ENCODE peak calls at places on chromosomes 12 and 14, in ten cellular contexts. A is ovary, K is stomach, D is fibroblast of lung, Z is GM06990, H is lower lobe of right lung, T is Caco-2, I is K562, L is GM12878, P is ascending aorta. J is an unnamed sample. For H3K36me3, the result is how much of the 10 kb centered on the place peaks cover.

GRCh38 chr14:76920572-76921175 is 94.5 kb downstream of the LRRC74A start:
- DNase-seq in A (peak), K (no peak), D (peak), Z (no peak), H (no peak), T (no peak), I (no peak), L (no peak), P (no peak), J (peak)

GRCh38 chr12:43208627-43209026 is 343.4 kb downstream of the ADAMTS20 start:
- DNase-seq in A (no peak), K (no peak), D (peak), Z (no peak), H (no peak), T (no peak), I (no peak), L (no peak), P (no peak), J (no peak)

GRCh38 chr14:56650977-56651376 is 71.4 kb downstream of the TMEM260 start:
- DNase-seq in A (no peak), K (no peak), D (no peak), Z (no peak), H (no peak), T (no peak), I (no peak), L (no peak), P (no peak), J (no peak)

GRCh38 chr14:67622675-67623074 is 3.0 kb downstream of the ARG2 start:
- DNase-seq in A (no peak), K (no peak), D (peak), Z (no peak), H (no peak), T (peak), I (peak), L (no peak), P (peak), J (peak)

GRCh38 chr12:62190081-62190480 is 70.1 kb upstream of the USP15 start:
- DNase-seq in A (no peak), K (no peak), D (no peak), Z (no peak), H (no peak), T (no peak), I (no peak), L (no peak), P (no peak), J (no peak)

GRCh38 chr12:77940011-77940423 is 109.3 kb downstream of the NAV3 start:
- DNase-seq in A (no peak), K (no peak), D (peak), Z (no peak), H (no peak), T (peak), I (no peak), L (no peak), P (no peak), J (peak)

GRCh38 chr12:15208140-15208539 is 13.1 kb downstream of the RERG start:
- DNase-seq in A (no peak), K (no peak), D (no peak), Z (no peak), H (no peak), T (peak), I (no peak), L (no peak), P (no peak), J (peak)

GRCh38 chr14:101926085-101926484 is 38.3 kb upstream of the DYNC1H1 start:
- DNase-seq in A (no peak), K (no peak), D (no peak), Z (no peak), H (no peak), T (no peak), I (peak), L (no peak), P (no peak), J (no peak)

GRCh38 chr14:101980700-101981099 is 16.3 kb downstream of the DYNC1H1 start:
- DNase-seq in A (no peak), K (peak), D (peak), Z (peak), H (no peak), T (no peak), I (no peak), L (peak), P (peak), J (no peak)

GRCh38 chr12:124686001-124686884 is 118.8 kb upstream of the NCOR2 start:
- DNase-seq in A (no peak), K (no peak), D (peak), Z (no peak), H (no peak), T (no peak), I (peak), L (no peak), P (no peak), J (no peak)

GRCh38 chr12:47082963-47083621 is 3.3 kb upstream of the AMIGO2 start:
- DNase-seq in A (no peak), K (no peak), D (peak), Z (no peak), H (no peak), T (peak), I (peak), L (no peak), P (no peak), J (peak)

GRCh38 chr12:100877776-100878175 is 83.2 kb downstream of the ANO4 start:
- DNase-seq in A (no peak), K (no peak), D (no peak), Z (no peak), H (no peak), T (no peak), I (no peak), L (no peak), P (no peak), J (no peak)

GRCh38 chr14:98708555-98708954 is 563.4 kb downstream of the BCL11B start:
- DNase-seq in A (no peak), K (no peak), D (no peak), Z (no peak), H (no peak), T (no peak), I (no peak), L (no peak), P (no peak), J (no peak)

GRCh38 chr12:51339750-51340149 is 6.7 kb downstream of the CELA1 start:
- DNase-seq in A (no peak), K (no peak), D (no peak), Z (no peak), H (no peak), T (no peak), I (no peak), L (no peak), P (no peak), J (no peak)

GRCh38 chr12:59733200-59733599 is 137.4 kb downstream of the SLC16A7 start:
- DNase-seq in A (no peak), K (no peak), D (no peak), Z (no peak), H (no peak), T (no peak), I (no peak), L (no peak), P (no peak), J (no peak)

GRCh38 chr14:75090353-75090752 is 20.9 kb downstream of the ZC2HC1C start:
- DNase-seq in A (no peak), K (no peak), D (no peak), Z (no peak), H (no peak), T (no peak), I (no peak), L (no peak), P (no peak), J (no peak)

GRCh38 chr14:68638056-68638816 is 154.6 kb downstream of the ZFP36L1 start:
- DNase-seq in A (no peak), K (no peak), D (no peak), Z (no peak), H (no peak), T (peak), I (no peak), L (no peak), P (no peak), J (no peak)

GRCh38 chr14:77516111-77516510 is 17.5 kb upstream of the ISM2 start:
- DNase-seq in A (no peak), K (no peak), D (peak), Z (no peak), H (no peak), T (no peak), I (no peak), L (no peak), P (no peak), J (no peak)

GRCh38 chr12:4241592-4241991 is 32.0 kb upstream of the CCND2 start:
- DNase-seq in A (no peak), K (no peak), D (no peak), Z (no peak), H (no peak), T (no peak), I (no peak), L (no peak), P (no peak), J (no peak)

GRCh38 chr12:26271889-26272492 is 76.6 kb downstream of the SSPN start:
- DNase-seq in A (peak), K (peak), D (peak), Z (peak), H (peak), T (no peak), I (no peak), L (peak), P (peak), J (peak)

GRCh38 chr14:45939572-45939971 is 686.6 kb upstream of the MIS18BP1 start:
- DNase-seq in A (no peak), K (no peak), D (no peak), Z (no peak), H (no peak), T (no peak), I (no peak), L (no peak), P (no peak), J (no peak)

GRCh38 chr14:35712466-35712865 is 96.6 kb downstream of the RALGAPA1 start:
- DNase-seq in A (no peak), K (no peak), D (no peak), Z (no peak), H (no peak), T (no peak), I (no peak), L (no peak), P (no peak), J (no peak)

GRCh38 chr12:68175566-68176033 is 16.1 kb upstream of the IFNG start:
- DNase-seq in A (no peak), K (no peak), D (no peak), Z (peak), H (no peak), T (no peak), I (no peak), L (peak), P (no peak), J (no peak)

GRCh38 chr12:117100251-117100650 is 1.0 kb upstream of the TESC start:
- DNase-seq in A (no peak), K (no peak), D (no peak), Z (no peak), H (no peak), T (peak), I (peak), L (no peak), P (no peak), J (peak)

GRCh38 chr12:102992297-102992696 is 34.8 kb downstream of the ASCL1 start:
- DNase-seq in A (no peak), K (no peak), D (no peak), Z (no peak), H (no peak), T (peak), I (no peak), L (peak), P (no peak), J (no peak)

GRCh38 chr12:62785941-62786559 is 148.9 kb downstream of the PPM1H start:
- DNase-seq in A (no peak), K (no peak), D (peak), Z (no peak), H (no peak), T (no peak), I (no peak), L (no peak), P (no peak), J (peak)

GRCh38 chr14:95545769-95546168 is 10.9 kb downstream of the GLRX5 start:
- DNase-seq in A (no peak), K (no peak), D (peak), Z (no peak), H (no peak), T (no peak), I (peak), L (no peak), P (no peak), J (no peak)

GRCh38 chr12:123531091-123531490 is 2.4 kb downstream of the RILPL1 start:
- DNase-seq in A (no peak), K (no peak), D (no peak), Z (no peak), H (no peak), T (no peak), I (no peak), L (no peak), P (no peak), J (no peak)

GRCh38 chr14:70721542-70721941 is 79.8 kb downstream of the TTC9 start:
- DNase-seq in A (no peak), K (no peak), D (peak), Z (no peak), H (no peak), T (no peak), I (no peak), L (no peak), P (no peak), J (no peak)

GRCh38 chr12:87317302-87317701 is 711.9 kb downstream of the C12orf50 start:
- DNase-seq in A (no peak), K (no peak), D (peak), Z (no peak), H (no peak), T (no peak), I (no peak), L (no peak), P (no peak), J (no peak)

GRCh38 chr14:81561084-81561775 is 27.6 kb upstream of the SEL1L start:
- DNase-seq in A (no peak), K (no peak), D (no peak), Z (no peak), H (no peak), T (no peak), I (no peak), L (no peak), P (no peak), J (no peak)

GRCh38 chr14:64298773-64299172 is 4.6 kb upstream of the ESR2 start:
- DNase-seq in A (no peak), K (no peak), D (no peak), Z (no peak), H (no peak), T (no peak), I (no peak), L (no peak), P (no peak), J (no peak)

GRCh38 chr14:65846469-65846868 is 433.9 kb downstream of the FUT8 start:
- DNase-seq in A (no peak), K (no peak), D (no peak), Z (no peak), H (no peak), T (no peak), I (no peak), L (no peak), P (no peak), J (no peak)

GRCh38 chr14:64974563-64974962 is 2.4 kb upstream of the RAB15 start:
- DNase-seq in A (no peak), K (no peak), D (no peak), Z (no peak), H (no peak), T (no peak), I (no peak), L (no peak), P (no peak), J (no peak)

GRCh38 chr12:113190761-113191160 is 5.2 kb downstream of the RITA1 start:
- DNase-seq in A (no peak), K (no peak), D (peak), Z (no peak), H (no peak), T (peak), I (peak), L (no peak), P (no peak), J (peak)

GRCh38 chr14:93085916-93086315 is 29.8 kb downstream of the ITPK1 start:
- DNase-seq in A (no peak), K (no peak), D (peak), Z (no peak), H (no peak), T (no peak), I (peak), L (no peak), P (no peak), J (peak)

GRCh38 chr12:62928632-62929031 is 6.3 kb downstream of the PPM1H start:
- DNase-seq in A (no peak), K (no peak), D (no peak), Z (no peak), H (no peak), T (peak), I (no peak), L (no peak), P (no peak), J (no peak)

GRCh38 chr12:19209636-19210035 is 80.1 kb downstream of the PLEKHA5 start:
- DNase-seq in A (no peak), K (no peak), D (no peak), Z (no peak), H (no peak), T (no peak), I (no peak), L (no peak), P (no peak), J (no peak)

GRCh38 chr12:92538970-92539749 is 163.6 kb upstream of the PLEKHG7 start:
- DNase-seq in A (no peak), K (no peak), D (peak), Z (peak), H (no peak), T (no peak), I (peak), L (peak), P (no peak), J (peak)

DNA sequence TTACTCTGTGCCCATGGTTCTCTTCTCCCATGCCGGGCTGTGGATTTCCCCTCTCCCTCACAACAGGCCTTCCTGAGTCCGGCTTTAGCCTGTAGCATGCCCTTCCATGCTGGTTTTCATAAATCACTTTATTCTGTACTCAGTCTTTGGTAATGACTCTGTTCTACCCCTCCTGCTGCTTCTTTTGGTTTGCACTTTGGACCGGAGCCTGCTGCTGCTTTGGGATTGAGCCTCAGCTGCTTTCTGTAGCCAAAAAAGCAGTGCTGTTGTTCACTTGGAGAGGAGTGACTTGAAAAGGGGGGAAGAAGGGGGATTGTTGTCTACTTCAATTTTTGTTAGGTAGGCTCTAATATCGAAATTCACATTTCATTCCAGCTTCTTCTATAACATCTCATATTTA is 8.5 kb upstream of the SLC6A13 start:
- DNase-seq in A (peak), K (no peak), D (no peak), Z (no peak), H (no peak), T (no peak), I (no peak), L (no peak), P (no peak), J (no peak)
- H3K36me3 ChIP-seq in A (under half), K (under half), D (under half), Z (under half), H (under half), T (under half), I (under half), L (under half), P (under half), J (under half)

GRCh38 chr12:76366163-76366562 is 17.9 kb upstream of the BBS10 start:
- DNase-seq in A (no peak), K (no peak), D (no peak), Z (no peak), H (no peak), T (no peak), I (no peak), L (no peak), P (no peak), J (no peak)

DNA sequence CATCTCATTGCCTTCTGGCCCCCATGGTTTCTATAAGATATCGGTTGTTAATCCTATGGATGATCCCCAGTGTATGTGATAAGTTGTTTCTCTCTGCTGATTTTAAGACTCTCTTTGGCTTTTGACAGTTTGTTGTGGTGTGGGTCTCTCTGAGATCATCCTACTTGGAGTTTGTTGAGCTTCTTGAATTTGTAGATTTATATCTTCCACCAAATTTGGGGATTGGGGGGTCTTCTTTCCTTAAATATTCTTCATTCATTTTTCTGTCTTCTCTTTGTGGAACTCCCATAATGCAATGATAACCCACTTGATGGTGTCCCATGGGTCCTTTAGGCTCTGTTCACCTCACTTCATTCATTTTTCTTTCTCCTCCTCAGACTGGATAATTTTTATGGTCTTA is 20.0 kb upstream of the BBS10 start:
- DNase-seq in A (no peak), K (no peak), D (no peak), Z (no peak), H (no peak), T (no peak), I (no peak), L (no peak), P (no peak), J (no peak)
- H3K36me3 ChIP-seq in A (under half), K (half or more), D (under half), Z (under half), H (half or more), T (under half), I (under half), L (under half), P (under half), J (under half)

GRCh38 chr12:54526800-54527630 is 22.4 kb upstream of the PDE1B start:
- DNase-seq in A (peak), K (peak), D (peak), Z (no peak), H (no peak), T (peak), I (peak), L (no peak), P (peak), J (peak)

GRCh38 chr12:54523637-54524036 is 25.8 kb upstream of the PDE1B start:
- DNase-seq in A (no peak), K (no peak), D (no peak), Z (no peak), H (no peak), T (no peak), I (no peak), L (no peak), P (no peak), J (no peak)

GRCh38 chr12:54529581-54529980 is 19.8 kb upstream of the PDE1B start:
- DNase-seq in A (no peak), K (no peak), D (no peak), Z (no peak), H (no peak), T (no peak), I (no peak), L (no peak), P (no peak), J (no peak)

GRCh38 chr12:54525383-54525782 is 24.0 kb upstream of the PDE1B start:
- DNase-seq in A (no peak), K (no peak), D (no peak), Z (no peak), H (no peak), T (no peak), I (no peak), L (no peak), P (no peak), J (no peak)

DNA sequence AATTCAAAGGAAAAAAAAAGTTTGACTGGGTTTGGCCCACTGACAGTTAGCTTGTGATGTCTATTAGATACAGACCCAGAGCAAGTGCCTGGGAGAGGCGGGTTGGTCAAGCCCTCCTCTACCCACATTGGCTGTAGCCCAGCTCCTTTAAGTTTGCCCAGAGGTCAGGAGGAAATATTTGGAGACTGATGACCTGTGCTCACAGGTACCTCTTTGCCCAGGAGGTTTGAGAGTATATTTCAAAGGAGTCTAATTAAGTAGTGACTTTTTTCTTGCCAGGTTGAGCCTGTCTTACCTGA is 21.8 kb upstream of the PDE1B start:
- DNase-seq in A (no peak), K (no peak), D (no peak), Z (no peak), H (no peak), T (no peak), I (no peak), L (no peak), P (no peak), J (no peak)
- H3K36me3 ChIP-seq in A (under half), K (under half), D (under half), Z (under half), H (half or more), T (under half), I (under half), L (half or more), P (under half), J (under half)

GRCh38 chr12:114335607-114336006 is 70.3 kb downstream of the TBX5 start:
- DNase-seq in A (no peak), K (no peak), D (no peak), Z (no peak), H (no peak), T (no peak), I (no peak), L (no peak), P (no peak), J (peak)
- H3K36me3 ChIP-seq in A (under half), K (under half), D (under half), Z (under half), H (under half), T (under half), I (under half), L (under half), P (under half), J (under half)

GRCh38 chr14:105269405-105269804 is 21.1 kb downstream of the BTBD6 start:
- DNase-seq in A (no peak), K (no peak), D (no peak), Z (no peak), H (no peak), T (no peak), I (no peak), L (no peak), P (no peak), J (no peak)
- H3K36me3 ChIP-seq in A (under half), K (half or more), D (under half), Z (under half), H (under half), T (under half), I (under half), L (under half), P (under half), J (under half)